ENCODE peak calls at places on chromosomes 1 and 21, in nine cellular contexts. One of them, this sample, is unnamed.

GRCh38 chr1:93692451-93692861 is 10.8 kb upstream of the BCAR3 start:
- DNase-seq in left ventricle myocardium inferior: no peak
- DNase-seq in heart right ventricle: no peak
- DNase-seq in cardiac fibroblast: no peak
- DNase-seq in progenitor cell of endocrine pancreas: no peak
- DNase-seq in AG09309: no peak
- DNase-seq in lower leg skin: peak; percentile 23
- DNase-seq in BJ: no peak
- DNase-seq in cardiac muscle cell: no peak
- DNase-seq in this sample: no peak

GRCh38 chr1:35637401-35637809 is 3.9 kb downstream of the PSMB2 start:
- DNase-seq in left ventricle myocardium inferior: no peak
- DNase-seq in heart right ventricle: no peak
- DNase-seq in cardiac fibroblast: peak; percentile 53
- DNase-seq in progenitor cell of endocrine pancreas: no peak
- DNase-seq in AG09309: peak; percentile 38
- DNase-seq in lower leg skin: no peak
- DNase-seq in BJ: no peak
- DNase-seq in cardiac muscle cell: no peak
- DNase-seq in this sample: no peak

GRCh38 chr1:223429821-223430220 is 36.6 kb downstream of the CCDC185 start:
- DNase-seq in left ventricle myocardium inferior: no peak
- DNase-seq in heart right ventricle: no peak
- DNase-seq in cardiac fibroblast: no peak
- DNase-seq in progenitor cell of endocrine pancreas: no peak
- DNase-seq in AG09309: no peak
- DNase-seq in lower leg skin: no peak
- DNase-seq in BJ: no peak
- DNase-seq in cardiac muscle cell: no peak
- DNase-seq in this sample: no peak

GRCh38 chr1:181804989-181805388 is 256.5 kb downstream of the ZNF648 start:
- DNase-seq in left ventricle myocardium inferior: no peak
- DNase-seq in heart right ventricle: no peak
- DNase-seq in cardiac fibroblast: no peak
- DNase-seq in progenitor cell of endocrine pancreas: no peak
- DNase-seq in AG09309: no peak
- DNase-seq in lower leg skin: no peak
- DNase-seq in BJ: no peak
- DNase-seq in cardiac muscle cell: no peak
- DNase-seq in this sample: no peak

GRCh38 chr1:229629251-229629650 is 3.2 kb downstream of the URB2 start:
- DNase-seq in left ventricle myocardium inferior: no peak
- DNase-seq in heart right ventricle: no peak
- DNase-seq in cardiac fibroblast: no peak
- DNase-seq in progenitor cell of endocrine pancreas: no peak
- DNase-seq in AG09309: no peak
- DNase-seq in lower leg skin: no peak
- DNase-seq in BJ: no peak
- DNase-seq in cardiac muscle cell: no peak
- DNase-seq in this sample: no peak

GRCh38 chr1:9161963-9162362 is 33.1 kb upstream of the GPR157 start:
- DNase-seq in left ventricle myocardium inferior: no peak
- DNase-seq in heart right ventricle: no peak
- DNase-seq in cardiac fibroblast: no peak
- DNase-seq in progenitor cell of endocrine pancreas: no peak
- DNase-seq in AG09309: no peak
- DNase-seq in lower leg skin: no peak
- DNase-seq in BJ: no peak
- DNase-seq in cardiac muscle cell: no peak
- DNase-seq in this sample: no peak

GRCh38 chr21:42833439-42833815 is 45.9 kb downstream of the WDR4 start:
- DNase-seq in left ventricle myocardium inferior: no peak
- DNase-seq in heart right ventricle: no peak
- DNase-seq in cardiac fibroblast: peak; percentile 12
- DNase-seq in progenitor cell of endocrine pancreas: no peak
- DNase-seq in AG09309: no peak
- DNase-seq in lower leg skin: peak; percentile 65
- DNase-seq in BJ: no peak
- DNase-seq in cardiac muscle cell: peak; percentile 32
- DNase-seq in this sample: peak; percentile 28

GRCh38 chr1:89274431-89274857 is 1.8 kb upstream of the GBP5 start:
- DNase-seq in left ventricle myocardium inferior: no peak
- DNase-seq in heart right ventricle: no peak
- DNase-seq in cardiac fibroblast: peak; percentile 91
- DNase-seq in progenitor cell of endocrine pancreas: no peak
- DNase-seq in AG09309: peak; percentile 77
- DNase-seq in lower leg skin: no peak
- DNase-seq in BJ: peak; percentile 27
- DNase-seq in cardiac muscle cell: no peak
- DNase-seq in this sample: no peak

GRCh38 chr1:220326578-220326977 is 54.3 kb upstream of the RAB3GAP2 start:
- DNase-seq in left ventricle myocardium inferior: no peak
- DNase-seq in heart right ventricle: no peak
- DNase-seq in cardiac fibroblast: no peak
- DNase-seq in progenitor cell of endocrine pancreas: no peak
- DNase-seq in AG09309: no peak
- DNase-seq in lower leg skin: no peak
- DNase-seq in BJ: no peak
- DNase-seq in cardiac muscle cell: no peak
- DNase-seq in this sample: no peak

GRCh38 chr1:223308141-223308540 is 55.8 kb downstream of the SUSD4 start:
- DNase-seq in left ventricle myocardium inferior: no peak
- DNase-seq in heart right ventricle: no peak
- DNase-seq in cardiac fibroblast: no peak
- DNase-seq in progenitor cell of endocrine pancreas: no peak
- DNase-seq in AG09309: no peak
- DNase-seq in lower leg skin: no peak
- DNase-seq in BJ: no peak
- DNase-seq in cardiac muscle cell: no peak
- DNase-seq in this sample: no peak

GRCh38 chr1:227999056-227999930 is 7.5 kb upstream of the WNT3A start:
- DNase-seq in left ventricle myocardium inferior: peak; percentile 41
- DNase-seq in heart right ventricle: peak; percentile 49
- DNase-seq in cardiac fibroblast: peak; percentile 77
- DNase-seq in progenitor cell of endocrine pancreas: peak; percentile 54
- DNase-seq in AG09309: peak; percentile 25
- DNase-seq in lower leg skin: peak; percentile 88
- DNase-seq in BJ: peak; percentile 3
- DNase-seq in cardiac muscle cell: peak; percentile 75
- DNase-seq in this sample: peak; percentile 82

GRCh38 chr1:31064115-31064514 is 1.4 kb downstream of the PUM1 start:
- DNase-seq in left ventricle myocardium inferior: no peak
- DNase-seq in heart right ventricle: no peak
- DNase-seq in cardiac fibroblast: no peak
- DNase-seq in progenitor cell of endocrine pancreas: no peak
- DNase-seq in AG09309: no peak
- DNase-seq in lower leg skin: no peak
- DNase-seq in BJ: no peak
- DNase-seq in cardiac muscle cell: no peak
- DNase-seq in this sample: no peak

GRCh38 chr1:31063636-31064035 is 1.9 kb downstream of the PUM1 start:
- DNase-seq in left ventricle myocardium inferior: no peak
- DNase-seq in heart right ventricle: no peak
- DNase-seq in cardiac fibroblast: no peak
- DNase-seq in progenitor cell of endocrine pancreas: no peak
- DNase-seq in AG09309: no peak
- DNase-seq in lower leg skin: no peak
- DNase-seq in BJ: no peak
- DNase-seq in cardiac muscle cell: no peak
- DNase-seq in this sample: no peak

GRCh38 chr1:31064685-31065309 is 720 bp downstream of the PUM1 start:
- DNase-seq in left ventricle myocardium inferior: peak; percentile 23
- DNase-seq in heart right ventricle: no peak
- DNase-seq in cardiac fibroblast: peak; percentile 29
- DNase-seq in progenitor cell of endocrine pancreas: no peak
- DNase-seq in AG09309: no peak
- DNase-seq in lower leg skin: no peak
- DNase-seq in BJ: no peak
- DNase-seq in cardiac muscle cell: no peak
- DNase-seq in this sample: no peak

GRCh38 chr1:31062867-31063380 is 2.6 kb downstream of the PUM1 start:
- DNase-seq in left ventricle myocardium inferior: no peak
- DNase-seq in heart right ventricle: no peak
- DNase-seq in cardiac fibroblast: no peak
- DNase-seq in progenitor cell of endocrine pancreas: no peak
- DNase-seq in AG09309: no peak
- DNase-seq in lower leg skin: no peak
- DNase-seq in BJ: no peak
- DNase-seq in cardiac muscle cell: no peak
- DNase-seq in this sample: no peak

GRCh38 chr1:31065310-31066217 is at the start of gene PUM1:
- DNase-seq in left ventricle myocardium inferior: peak; percentile 96
- DNase-seq in heart right ventricle: peak; percentile 97
- DNase-seq in cardiac fibroblast: peak; percentile 98
- DNase-seq in progenitor cell of endocrine pancreas: peak; percentile 99
- DNase-seq in AG09309: peak; percentile 82
- DNase-seq in lower leg skin: peak; percentile 99
- DNase-seq in BJ: peak; percentile 69
- DNase-seq in cardiac muscle cell: peak; percentile 100
- DNase-seq in this sample: peak; percentile 100
- TF ChIP-seq CTCF in left ventricle myocardium inferior: peak; percentile 32
- TF ChIP-seq CTCF in heart right ventricle: peak; percentile 19
- TF ChIP-seq CTCF in cardiac fibroblast: no peak
- TF ChIP-seq CTCF in progenitor cell of endocrine pancreas: no peak
- TF ChIP-seq CTCF in AG09309: no peak
- TF ChIP-seq CTCF in lower leg skin: no peak
- TF ChIP-seq CTCF in BJ: no peak
- TF ChIP-seq CTCF in cardiac muscle cell: no peak
- TF ChIP-seq CTCF in this sample: no peak

DNA sequence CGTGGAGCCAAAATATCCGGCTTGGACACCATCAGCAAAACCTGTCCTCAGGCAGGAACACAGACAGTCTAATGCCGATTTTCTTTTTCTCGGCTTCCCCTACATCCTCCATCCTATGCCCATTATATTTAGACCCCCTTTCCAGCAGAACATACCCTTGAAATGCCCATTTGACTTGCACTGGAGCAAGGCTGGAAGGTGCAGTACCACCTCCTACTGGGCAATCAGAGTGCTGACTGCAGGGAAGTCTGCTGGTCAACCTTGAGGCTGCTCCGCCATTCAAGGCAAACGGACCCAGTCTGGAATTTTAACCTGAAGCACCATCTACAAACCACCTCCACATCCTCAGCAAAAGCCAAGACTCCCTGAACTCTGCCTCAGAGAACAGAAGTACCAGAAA is 79.5 kb downstream of the TIAM1 start:
- DNase-seq in left ventricle myocardium inferior: no peak
- DNase-seq in heart right ventricle: no peak
- DNase-seq in cardiac fibroblast: no peak
- DNase-seq in progenitor cell of endocrine pancreas: no peak
- DNase-seq in AG09309: no peak
- DNase-seq in lower leg skin: no peak
- DNase-seq in BJ: no peak
- DNase-seq in cardiac muscle cell: no peak
- DNase-seq in this sample: no peak
- TF ChIP-seq CTCF in left ventricle myocardium inferior: no peak
- TF ChIP-seq CTCF in heart right ventricle: no peak
- TF ChIP-seq CTCF in cardiac fibroblast: no peak
- TF ChIP-seq CTCF in progenitor cell of endocrine pancreas: no peak
- TF ChIP-seq CTCF in AG09309: no peak
- TF ChIP-seq CTCF in lower leg skin: no peak
- TF ChIP-seq CTCF in BJ: no peak
- TF ChIP-seq CTCF in cardiac muscle cell: no peak
- TF ChIP-seq CTCF in this sample: no peak

DNA sequence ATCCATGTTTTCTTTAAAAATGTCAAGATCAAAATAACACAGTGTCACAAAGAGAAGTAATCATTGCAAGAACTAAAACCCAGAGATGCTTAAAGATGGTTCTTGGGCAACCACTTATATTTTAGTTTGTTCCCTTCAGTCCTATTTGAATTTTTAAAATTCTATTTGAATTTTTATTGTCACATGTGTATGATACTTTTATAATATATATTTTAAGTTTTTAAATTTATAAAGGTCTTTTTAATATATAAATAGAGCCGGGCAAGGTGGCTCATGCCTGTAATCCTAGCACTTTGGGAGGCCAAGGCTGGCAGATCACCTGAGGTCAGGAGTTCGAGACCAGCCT is 22.3 kb upstream of the DISC1 start:
- DNase-seq in left ventricle myocardium inferior: no peak
- DNase-seq in heart right ventricle: no peak
- DNase-seq in cardiac fibroblast: no peak
- DNase-seq in progenitor cell of endocrine pancreas: no peak
- DNase-seq in AG09309: no peak
- DNase-seq in lower leg skin: no peak
- DNase-seq in BJ: no peak
- DNase-seq in cardiac muscle cell: no peak
- DNase-seq in this sample: no peak
- TF ChIP-seq CTCF in left ventricle myocardium inferior: peak; percentile 4
- TF ChIP-seq CTCF in heart right ventricle: no peak
- TF ChIP-seq CTCF in cardiac fibroblast: no peak
- TF ChIP-seq CTCF in progenitor cell of endocrine pancreas: peak; percentile 1
- TF ChIP-seq CTCF in AG09309: no peak
- TF ChIP-seq CTCF in lower leg skin: no peak
- TF ChIP-seq CTCF in BJ: no peak
- TF ChIP-seq CTCF in cardiac muscle cell: no peak
- TF ChIP-seq CTCF in this sample: peak; percentile 24

DNA sequence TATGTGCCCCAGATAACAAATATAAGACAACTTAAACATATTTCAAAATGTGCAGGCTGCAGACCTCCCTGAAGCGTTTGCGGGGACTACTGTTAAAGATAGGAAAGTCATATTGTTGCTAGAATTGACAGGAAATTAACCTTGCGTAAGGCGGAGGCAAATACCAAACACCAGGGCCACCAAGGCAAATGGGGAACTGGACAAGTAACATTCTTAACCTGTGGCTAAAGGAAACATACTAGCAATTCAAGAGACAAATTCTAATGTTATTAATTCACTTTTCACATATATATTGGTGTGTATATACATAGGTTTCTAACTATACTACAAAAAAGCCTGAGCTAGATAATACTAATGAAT is 6.8 kb downstream of the HAPLN2 start:
- DNase-seq in left ventricle myocardium inferior: no peak
- DNase-seq in heart right ventricle: no peak
- DNase-seq in cardiac fibroblast: no peak
- DNase-seq in progenitor cell of endocrine pancreas: no peak
- DNase-seq in AG09309: no peak
- DNase-seq in lower leg skin: no peak
- DNase-seq in BJ: no peak
- DNase-seq in cardiac muscle cell: no peak
- DNase-seq in this sample: no peak
- TF ChIP-seq CTCF in left ventricle myocardium inferior: no peak
- TF ChIP-seq CTCF in heart right ventricle: no peak
- TF ChIP-seq CTCF in cardiac fibroblast: no peak
- TF ChIP-seq CTCF in progenitor cell of endocrine pancreas: no peak
- TF ChIP-seq CTCF in AG09309: no peak
- TF ChIP-seq CTCF in lower leg skin: no peak
- TF ChIP-seq CTCF in BJ: no peak
- TF ChIP-seq CTCF in cardiac muscle cell: no peak
- TF ChIP-seq CTCF in this sample: peak; percentile 10

This sample was measured in endothelial cell.